ENCODE peak calls at places on chromosomes 11 and 22, in ten cellular contexts. Y is naive thymus-derived CD4-positive, alpha-beta T cell; O is GM06990; Z is stimulated activated CD8-positive, alpha-beta memory T cell treated with anti-CD3 and anti-CD28 coated beads, Interleukin-15, amount 100 ng/mL, for 48 hours; P is posterior vena cava; D is NCI-H2081; V is nephron progenitor cell; W is lower lobe of right lung; X is heart left ventricle; J is HEK293T. B is an unnamed sample.

GRCh38 chr11:112016765-112017356 is 8.3 kb upstream of the DLAT start:
- DNase-seq in Z (no peak), P (no peak), J (no peak), X (no peak), V (no peak), Y (no peak), W (no peak), D (no peak), O (no peak), B (no peak)

GRCh38 chr11:11661356-11662040 is 39.7 kb upstream of the GALNT18 start:
- DNase-seq in D (no peak), Z (no peak), P (no peak), Y (no peak), X (no peak), W (no peak), V (no peak), O (no peak), J (no peak), B (no peak)

GRCh38 chr11:121588747-121589146 is 136.0 kb upstream of the SORL1-AS1 start:
- DNase-seq in Z (no peak), X (no peak), J (no peak), V (no peak), P (no peak), W (no peak), Y (no peak), D (no peak), O (no peak), B (no peak)

GRCh38 chr11:116109228-116109627 is 605.0 kb upstream of the CADM1 start:
- DNase-seq in Z (no peak), W (no peak), X (peak; percentile 35), P (no peak), V (no peak), Y (no peak), O (no peak), D (no peak), J (peak; percentile 17), B (no peak)

GRCh38 chr22:40628354-40629042 is 8.0 kb downstream of the MRTFA start:
- DNase-seq in W (no peak), O (peak; percentile 62), D (no peak), Y (no peak), Z (no peak), P (no peak), X (no peak), J (no peak), V (no peak), B (no peak)

GRCh38 chr11:86592659-86593451 is 79.6 kb downstream of the ME3 start:
- DNase-seq in W (no peak), X (peak; percentile 62), V (no peak), D (peak; percentile 53), Y (peak; percentile 77), P (peak; percentile 86), Z (peak; percentile 80), J (peak; percentile 31), O (peak; percentile 83), B (no peak)

GRCh38 chr11:73680687-73681086 is 34.3 kb downstream of the PLEKHB1 start:
- DNase-seq in P (no peak), Y (no peak), V (no peak), J (no peak), W (no peak), Z (no peak), O (no peak), D (no peak), X (no peak), B (no peak)

GRCh38 chr11:2748061-2748813 is 48.4 kb upstream of the KCNQ1OT1 start:
- DNase-seq in X (peak; percentile 18), Z (no peak), P (peak; percentile 69), J (no peak), D (no peak), Y (no peak), O (no peak), W (peak; percentile 37), V (no peak), B (no peak)

GRCh38 chr11:128391809-128392208 is 195.5 kb downstream of the ETS1 start:
- DNase-seq in D (no peak), P (no peak), X (no peak), J (no peak), Y (no peak), V (no peak), O (no peak), W (no peak), Z (no peak), B (no peak)

GRCh38 chr22:17916226-17916889 is 108.0 kb downstream of the MICAL3 start:
- DNase-seq in J (no peak), O (no peak), D (no peak), P (no peak), W (no peak), X (no peak), Y (no peak), V (no peak), Z (no peak), B (no peak)

GRCh38 chr11:45089251-45089650 is 57.2 kb upstream of the PRDM11 start:
- DNase-seq in P (peak; percentile 95), W (no peak), D (no peak), V (no peak), Y (no peak), J (no peak), O (no peak), Z (no peak), X (peak; percentile 90), B (peak; percentile 81)

GRCh38 chr11:131038597-131038996 is 122.3 kb upstream of the SNX19 start:
- DNase-seq in V (no peak), X (no peak), Y (no peak), D (no peak), O (no peak), J (peak; percentile 22), P (no peak), W (no peak), Z (no peak), B (no peak)

GRCh38 chr11:27710536-27710935 is 10.3 kb upstream of the BDNF start:
- DNase-seq in D (no peak), W (no peak), X (no peak), Z (no peak), J (no peak), V (no peak), Y (no peak), P (no peak), O (no peak), B (no peak)

GRCh38 chr22:42651134-42651533 is 1.9 kb upstream of the CYB5R3 start:
- DNase-seq in P (no peak), W (no peak), J (no peak), Z (no peak), V (no peak), O (no peak), Y (no peak), D (no peak), X (no peak), B (no peak)

GRCh38 chr11:44268807-44269080 is 41.2 kb downstream of the ALX4 start:
- DNase-seq in V (no peak), P (peak; percentile 51), X (no peak), O (no peak), J (no peak), Z (no peak), Y (no peak), D (no peak), W (no peak), B (no peak)

GRCh38 chr22:35523167-35523928 is 17.3 kb upstream of the RASD2 start:
- DNase-seq in D (peak; percentile 60), O (no peak), Z (no peak), V (no peak), J (no peak), W (no peak), P (peak; percentile 64), Y (no peak), X (no peak), B (no peak)

GRCh38 chr22:32544953-32545558 is 70.4 kb downstream of the FBXO7 start:
- DNase-seq in O (no peak), X (no peak), V (no peak), Z (no peak), P (no peak), J (no peak), Y (no peak), W (no peak), D (no peak), B (no peak)

GRCh38 chr11:58028687-58029411 is 1.9 kb upstream of the OR6Q1 start:
- DNase-seq in W (no peak), X (no peak), J (no peak), P (peak; percentile 86), O (no peak), Y (no peak), D (no peak), Z (no peak), V (no peak), B (peak; percentile 26)

GRCh38 chr22:21816787-21817496 is 50.5 kb downstream of the MAPK1 start:
- DNase-seq in P (no peak), J (no peak), X (no peak), Y (no peak), V (no peak), W (no peak), Z (no peak), O (peak; percentile 57), D (peak; percentile 14), B (no peak)

GRCh38 chr22:38837414-38837813 is 6.4 kb downstream of the NPTXR start:
- DNase-seq in D (no peak), P (no peak), J (no peak), V (no peak), W (no peak), Z (no peak), O (no peak), Y (no peak), X (no peak), B (no peak)